ENCODE peak calls at places on chromosomes 12 and 14, in six cellular contexts. C is BJ, K is H7, O is HepG2, A is left ventricle myocardium inferior, Y is sigmoid colon. R is an unnamed sample.
A peak's percentile ranks its signal among the peaks of the same experiment; 100 is the strongest.

GRCh38 chr12:857611-858010 is 91.9 kb downstream of the RAD52 start:
- DNase-seq in C (peak; percentile 19), K (no peak), O (no peak), A (no peak), Y (no peak), R (no peak)

GRCh38 chr14:69354383-69355154 is 43.5 kb downstream of the ERH start:
- DNase-seq in C (no peak), K (peak; percentile 52), O (peak; percentile 16), A (no peak), Y (peak; percentile 57), R (no peak)

GRCh38 chr14:56145181-56145580 is 27.0 kb downstream of the PELI2 start:
- DNase-seq in C (no peak), K (no peak), O (no peak), A (no peak), Y (no peak), R (no peak)

GRCh38 chr12:117674313-117674712 is 294.5 kb downstream of the KSR2 start:
- DNase-seq in C (no peak), K (no peak), O (no peak), A (no peak), Y (no peak), R (no peak)

GRCh38 chr14:70173569-70173968 is 15.2 kb downstream of the SLC8A3 start:
- DNase-seq in C (no peak), K (no peak), O (no peak), A (no peak), Y (no peak), R (no peak)

GRCh38 chr14:100767003-100767787 is 40.5 kb downstream of the DLK1 start:
- DNase-seq in C (no peak), K (no peak), O (no peak), A (no peak), Y (peak; percentile 27), R (no peak)

GRCh38 chr12:88994537-88994936 is 357.8 kb downstream of the DUSP6 start:
- DNase-seq in C (no peak), K (no peak), O (no peak), A (no peak), Y (no peak), R (no peak)

GRCh38 chr12:25775968-25776367 is 182.5 kb upstream of the RASSF8 start:
- DNase-seq in C (peak; percentile 81), K (no peak), O (no peak), A (no peak), Y (no peak), R (no peak)

GRCh38 chr12:127194176-127194575 is 1072.8 kb upstream of the TMEM132C start:
- DNase-seq in C (no peak), K (no peak), O (no peak), A (no peak), Y (no peak), R (no peak)

DNA sequence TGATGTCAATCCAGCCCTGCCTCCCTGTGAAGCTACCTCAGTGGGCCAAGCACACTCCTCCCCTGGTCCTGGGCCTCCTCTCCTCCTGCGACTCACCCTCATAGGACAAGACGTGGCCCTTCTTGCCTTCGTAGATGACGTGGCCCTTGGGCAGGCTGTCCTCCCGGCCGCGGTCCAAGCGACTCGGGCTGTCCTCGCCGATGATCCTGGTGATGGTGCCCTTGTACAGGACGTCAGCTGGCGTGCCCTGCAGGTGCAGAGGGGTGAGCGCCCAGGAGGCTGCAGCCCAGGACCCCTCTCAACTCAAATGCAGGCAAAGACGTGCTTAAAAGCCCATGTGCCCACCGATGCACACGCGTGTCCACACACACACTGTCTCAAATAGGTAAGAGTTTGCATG is 55.6 kb downstream of the RFLNA start:
- DNase-seq in C (no peak), K (no peak), O (no peak), A (no peak), Y (no peak), R (no peak)
- H3K36me3 ChIP-seq in C (peaks cover 86% of the 10 kb centered on the region), K (peaks cover 44% of the 10 kb centered on the region), O (peaks cover 23% of the 10 kb centered on the region), A (peaks cover 96% of the 10 kb centered on the region), Y (peaks cover 100% of the 10 kb centered on the region), R (peaks cover 39% of the 10 kb centered on the region)

GRCh38 chr14:94397899-94398479 is 9.6 kb upstream of the SERPINA1 start:
- DNase-seq in C (no peak), K (peak; percentile 5), O (no peak), A (no peak), Y (no peak), R (no peak)

GRCh38 chr14:94397279-94397898 is 9.0 kb upstream of the SERPINA1 start:
- DNase-seq in C (no peak), K (peak; percentile 31), O (no peak), A (no peak), Y (no peak), R (no peak)

GRCh38 chr14:94400454-94400853 is 12.1 kb upstream of the SERPINA1 start:
- DNase-seq in C (no peak), K (no peak), O (peak; percentile 91), A (no peak), Y (no peak), R (no peak)

GRCh38 chr14:94396628-94397210 is 8.3 kb upstream of the SERPINA1 start:
- DNase-seq in C (no peak), K (no peak), O (no peak), A (no peak), Y (no peak), R (no peak)

GRCh38 chr14:94398536-94398935 is 10.1 kb upstream of the SERPINA1 start:
- DNase-seq in C (no peak), K (no peak), O (no peak), A (no peak), Y (no peak), R (no peak)
- H3K4me3 ChIP-seq in C (no peak overlapping the region), K (no peak overlapping the region), O (no peak overlapping the region), A (no peak overlapping the region), Y (no peak overlapping the region), R (no peak overlapping the region)

DNA sequence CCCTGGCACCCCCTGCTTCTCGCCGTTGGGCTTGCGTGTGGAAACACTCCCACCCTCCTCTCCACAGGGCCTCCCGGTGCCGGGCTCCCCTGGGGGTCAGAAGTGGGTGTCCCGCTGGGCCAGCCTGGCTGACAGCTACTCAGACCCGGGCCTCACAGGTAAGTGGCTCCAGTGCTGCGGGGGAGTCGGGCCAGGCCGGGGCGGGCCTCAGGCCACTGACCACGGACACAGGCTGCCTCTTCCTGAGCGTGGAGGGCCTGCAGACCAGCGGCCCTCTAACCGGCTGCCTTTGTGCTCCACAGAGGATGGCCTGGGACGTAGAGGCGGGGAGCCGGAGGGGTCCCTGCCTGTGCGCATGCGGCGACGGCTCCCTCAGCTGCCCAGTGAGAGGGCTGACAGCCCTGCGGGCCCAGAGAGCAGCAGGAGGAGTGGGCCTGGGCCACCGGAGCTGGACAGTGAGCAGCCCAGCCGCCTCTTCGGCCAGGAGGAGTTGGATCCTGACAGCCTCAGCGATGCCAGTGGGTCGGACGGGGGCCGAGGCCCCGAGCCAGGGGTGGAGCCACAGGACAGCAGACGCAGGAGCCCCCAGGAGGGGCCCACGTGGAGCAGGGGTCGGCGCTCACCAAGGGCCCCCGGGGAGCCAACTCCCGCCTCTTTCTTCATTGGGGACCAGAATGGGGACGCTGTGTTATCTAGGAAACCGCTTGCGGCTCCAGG is 21.1 kb downstream of the CEP170B start:
- DNase-seq in C (no peak), K (peak; percentile 72), O (no peak), A (peak; percentile 13), Y (no peak), R (no peak)
- H3K36me3 ChIP-seq in C (peaks cover 33% of the 10 kb centered on the region), K (no peaks in the 10 kb centered on the region), O (peaks cover 4% of the 10 kb centered on the region), A (peaks cover 46% of the 10 kb centered on the region), Y (peaks cover 60% of the 10 kb centered on the region), R (no peaks in the 10 kb centered on the region)

GRCh38 chr12:115776399-115776798 is 501.1 kb downstream of the MED13L start:
- DNase-seq in C (no peak), K (no peak), O (no peak), A (no peak), Y (no peak), R (no peak)
- H3K4me3 ChIP-seq in C (no peak overlapping the region), K (no peak overlapping the region), O (no peak overlapping the region), A (no peak overlapping the region), Y (no peak overlapping the region), R (no peak overlapping the region)

DNA sequence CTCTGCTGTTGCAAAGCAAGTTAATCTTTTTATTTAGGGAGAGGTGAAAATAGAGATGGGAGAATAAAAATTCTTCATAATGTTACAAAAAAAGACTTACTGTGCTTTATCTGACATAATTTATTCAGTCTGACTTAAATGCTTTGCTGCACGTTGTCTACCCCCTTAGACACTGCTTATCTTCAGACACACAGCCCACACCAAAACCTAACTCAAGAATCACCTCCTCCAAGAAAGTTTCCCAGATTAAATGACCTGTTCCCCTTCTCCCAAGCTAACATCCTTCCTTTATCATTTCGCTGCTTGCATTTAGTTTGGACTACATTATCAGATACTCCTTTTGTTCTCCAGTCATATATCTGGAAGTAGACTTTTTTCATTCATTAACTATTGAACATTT is 3.8 kb downstream of the OSBPL8 start:
- DNase-seq in C (no peak), K (no peak), O (no peak), A (no peak), Y (no peak), R (no peak)
- H3K36me3 ChIP-seq in C (no peaks in the 10 kb centered on the region), K (no peaks in the 10 kb centered on the region), O (no peaks in the 10 kb centered on the region), A (no peaks in the 10 kb centered on the region), Y (no peaks in the 10 kb centered on the region), R (no peaks in the 10 kb centered on the region)